ENCODE peak calls at places on chromosomes 12 and 14, in eight cellular contexts. D, E, Z, O, H, S, R and N are unnamed samples.

GRCh38 chr14:25400607-25401206 is 350.8 kb upstream of the STXBP6 start:
- DNase-seq in O (peak), H (peak), E (peak), S (no peak), Z (peak), R (peak), D (peak), N (peak)

GRCh38 chr14:85575617-85575898 is 45.6 kb downstream of the FLRT2 start:
- DNase-seq in E (peak), S (no peak), O (no peak), Z (no peak), H (no peak), D (peak), R (no peak), N (no peak)

GRCh38 chr12:92080390-92081285 is 65.0 kb downstream of the BTG1 start:
- DNase-seq in E (no peak), D (no peak), Z (peak), H (peak), O (no peak), S (peak), R (peak), N (peak)

GRCh38 chr12:59927041-59927440 is 331.2 kb downstream of the SLC16A7 start:
- DNase-seq in E (no peak), S (no peak), R (peak), D (no peak), O (no peak), Z (no peak), H (no peak), N (peak)

GRCh38 chr14:65237023-65237814 is 134.9 kb upstream of the MAX start:
- DNase-seq in R (peak), Z (no peak), D (no peak), E (no peak), S (no peak), O (no peak), H (no peak), N (peak)

GRCh38 chr12:1047898-1048660 is 57.1 kb downstream of the ERC1 start:
- DNase-seq in O (peak), D (no peak), S (no peak), R (peak), H (no peak), Z (no peak), E (peak), N (no peak)

GRCh38 chr12:111437816-111438454 is 32.2 kb downstream of the SH2B3 start:
- DNase-seq in D (no peak), E (no peak), S (no peak), H (no peak), R (peak), O (no peak), Z (no peak), N (peak)

GRCh38 chr14:81235096-81235495 is 14.3 kb upstream of the GTF2A1 start:
- DNase-seq in S (no peak), R (no peak), Z (no peak), D (no peak), H (no peak), E (no peak), O (no peak), N (no peak)

GRCh38 chr14:22854963-22855724 is 16.4 kb upstream of the LRP10 start:
- DNase-seq in D (no peak), Z (peak), S (no peak), H (peak), E (peak), O (no peak), R (no peak), N (no peak)

GRCh38 chr12:80937391-80938238 is at the start of gene LIN7A:
- DNase-seq in H (peak), O (peak), S (no peak), Z (peak), D (peak), E (peak), R (peak), N (peak)

GRCh38 chr14:102215071-102215470 is 75.4 kb downstream of the WDR20 start:
- DNase-seq in H (no peak), R (peak), O (no peak), S (no peak), Z (no peak), E (no peak), D (no peak), N (peak)

GRCh38 chr14:30799933-30800332 is 74.4 kb upstream of the COCH start:
- DNase-seq in H (no peak), Z (no peak), R (no peak), O (no peak), S (no peak), E (no peak), D (no peak), N (no peak)

GRCh38 chr14:103748539-103748867 is 32.9 kb downstream of the ZFYVE21 start:
- DNase-seq in H (no peak), O (no peak), R (no peak), Z (no peak), S (no peak), D (no peak), E (no peak), N (no peak)

GRCh38 chr12:56358836-56359532 is 923 bp downstream of the STAT2 start:
- DNase-seq in S (no peak), Z (no peak), E (no peak), D (no peak), H (no peak), R (peak), O (no peak), N (peak)

GRCh38 chr14:53128303-53128702 is 24.8 kb downstream of the DDHD1 start:
- DNase-seq in S (no peak), H (no peak), R (no peak), D (no peak), Z (no peak), O (no peak), E (no peak), N (no peak)

GRCh38 chr14:90023176-90023896 is 38.5 kb upstream of the KCNK13 start:
- DNase-seq in E (no peak), S (no peak), O (no peak), D (no peak), R (peak), Z (no peak), H (no peak), N (peak)

GRCh38 chr14:71050227-71050823 is 143.1 kb downstream of the PCNX1 start:
- DNase-seq in O (peak), Z (peak), S (no peak), R (peak), D (no peak), H (no peak), E (peak), N (no peak)

GRCh38 chr12:65825573-65826512 is 1.6 kb downstream of the HMGA2 start:
- DNase-seq in H (peak), E (peak), O (peak), D (peak), S (no peak), Z (peak), R (peak), N (peak)

GRCh38 chr12:1984759-1985158 is 19.5 kb downstream of the DCP1B start:
- DNase-seq in R (no peak), Z (no peak), H (no peak), S (no peak), D (no peak), E (no peak), O (no peak), N (no peak)

GRCh38 chr14:54715244-54715643 is 148.3 kb downstream of the SAMD4A start:
- DNase-seq in O (no peak), S (peak), E (peak), Z (no peak), H (no peak), R (peak), D (no peak), N (no peak)

GRCh38 chr12:67269632-67270578 is 747 bp downstream of the CAND1 start:
- DNase-seq in R (peak), D (peak), E (peak), Z (peak), H (peak), S (no peak), O (peak), N (peak)

DNA sequence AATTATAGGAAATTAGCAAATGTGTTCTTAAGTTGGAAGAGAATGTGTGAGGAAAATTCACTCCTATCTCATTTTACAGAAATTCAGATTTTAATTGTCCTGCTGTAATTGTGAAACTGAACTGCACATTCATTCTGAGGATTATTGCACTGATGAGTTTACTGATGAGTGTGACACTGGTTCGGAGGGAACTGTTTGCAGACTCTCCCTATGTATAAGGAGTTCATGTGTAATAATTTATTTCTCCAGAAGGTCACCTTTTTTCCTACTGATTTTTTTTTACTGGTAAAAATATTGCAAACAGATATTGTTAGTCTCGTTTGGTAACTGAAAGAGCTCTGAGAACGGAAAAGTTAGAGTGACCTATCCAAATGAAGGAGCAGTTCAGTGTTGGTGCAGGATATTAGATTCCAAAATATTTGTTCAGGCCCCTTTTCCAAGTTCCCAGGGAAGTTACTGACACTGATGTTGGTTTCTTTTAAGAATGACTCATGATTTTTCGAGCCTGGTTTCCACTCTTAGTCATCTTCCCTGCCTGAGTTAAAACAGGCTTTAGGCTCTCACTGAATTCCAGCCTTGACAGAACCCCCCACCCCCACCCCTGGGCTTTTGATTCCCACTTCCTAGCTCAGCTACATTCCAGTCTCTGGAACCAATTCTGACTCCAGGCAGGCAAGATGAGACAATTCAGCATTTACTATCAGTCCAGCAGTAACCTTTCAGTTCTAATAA is 18.4 kb downstream of the ANO6 start:
- DNase-seq in R (peak), Z (peak), E (peak), H (peak), D (peak), O (peak), S (peak), N (peak)
- H3K4me2 ChIP-seq in R (peak), Z (peak), E (peak), H (peak), D (peak), O (peak), S (peak), N (peak)

GRCh38 chr14:105390849-105391500 is 7.4 kb upstream of the TEX22 start:
- DNase-seq in O (no peak), S (no peak), E (no peak), D (no peak), H (no peak), Z (no peak), R (no peak), N (no peak)

GRCh38 chr14:105388110-105388951 is 10.0 kb upstream of the TEX22 start:
- DNase-seq in H (no peak), O (no peak), R (no peak), D (no peak), S (no peak), Z (no peak), E (no peak), N (no peak)

GRCh38 chr14:105388976-105389375 is 9.4 kb upstream of the TEX22 start:
- DNase-seq in S (no peak), R (no peak), H (no peak), E (no peak), O (no peak), D (no peak), Z (no peak), N (no peak)

GRCh38 chr14:105389976-105390848 is 8.1 kb upstream of the TEX22 start:
- DNase-seq in Z (no peak), S (no peak), R (no peak), H (no peak), E (no peak), D (no peak), O (no peak), N (no peak)

DNA sequence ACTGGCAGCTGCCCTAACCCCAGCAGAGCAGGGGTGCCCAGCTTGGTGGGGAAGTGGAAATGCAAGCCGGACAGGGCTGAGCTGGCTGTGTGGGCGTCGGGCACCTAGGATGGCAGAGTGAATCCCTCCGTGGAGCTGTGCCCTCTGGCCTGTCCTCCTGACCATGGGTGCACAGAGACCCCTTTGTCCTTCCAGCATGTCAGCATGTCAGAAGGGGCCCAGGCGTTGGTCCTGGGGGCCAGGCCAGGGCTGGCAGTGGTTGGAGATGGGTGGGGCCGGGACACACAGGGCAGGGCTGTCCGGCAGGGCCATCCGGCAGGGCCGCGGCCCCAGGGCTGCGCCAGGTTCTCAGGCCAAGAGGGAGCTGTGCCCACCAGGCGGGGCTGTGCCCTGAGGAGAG is 8.8 kb upstream of the TEX22 start:
- DNase-seq in H (no peak), R (no peak), O (no peak), Z (no peak), D (no peak), E (no peak), S (no peak), N (no peak)
- H3K27ac ChIP-seq in H (no peak), R (no peak), O (no peak), Z (no peak), D (no peak), E (no peak), S (no peak), N (no peak)

GRCh38 chr14:58238252-58239247 is 6.1 kb upstream of the PSMA3 start:
- DNase-seq in D (no peak), S (no peak), H (peak), O (no peak), E (peak), R (peak), Z (no peak), N (peak)
- H3K4me2 ChIP-seq in D (peak), S (no peak), H (peak), O (peak), E (peak), R (peak), Z (peak), N (peak)

DNA sequence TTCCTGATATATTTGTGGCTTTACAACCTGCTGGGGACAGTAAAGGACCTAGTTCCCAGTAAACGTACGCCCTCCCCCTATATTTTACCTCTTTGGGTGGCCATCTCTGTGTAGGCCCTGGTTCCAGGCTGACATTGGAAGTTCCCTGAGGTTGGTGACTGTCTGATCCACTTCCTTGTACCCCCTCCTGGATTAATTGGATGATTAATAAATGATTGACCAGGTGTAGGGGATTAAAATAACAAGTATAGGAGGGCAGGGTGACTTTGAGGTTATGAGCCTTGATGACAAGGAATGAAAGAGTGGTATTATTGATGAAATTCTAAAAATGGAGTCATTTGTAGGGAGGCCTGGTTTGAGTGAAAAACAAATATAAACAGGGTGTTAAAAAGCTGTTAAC is 9.6 kb downstream of the SUSD6 start:
- DNase-seq in E (no peak), S (no peak), D (no peak), O (no peak), Z (no peak), H (no peak), R (no peak), N (no peak)
- H3K27ac ChIP-seq in E (no peak), S (no peak), D (no peak), O (no peak), Z (no peak), H (no peak), R (no peak), N (no peak)